ENCODE peak calls at places on chromosomes 4 and X, in six cellular contexts. One of them, this sample, is unnamed.

GRCh38 chr4:70721747-70722146 is at the start of gene RUFY3:
- DNase-seq in left ventricle myocardium inferior: no peak
- DNase-seq in mucosa of descending colon: no peak
- DNase-seq in astrocyte: peak
- DNase-seq in BJ: peak
- DNase-seq in kidney epithelial cell: no peak
- DNase-seq in this sample: peak

GRCh38 chr4:123304151-123305021 is 92.2 kb upstream of the SPRY1 start:
- DNase-seq in left ventricle myocardium inferior: peak
- DNase-seq in mucosa of descending colon: no peak
- DNase-seq in astrocyte: no peak
- DNase-seq in BJ: no peak
- DNase-seq in kidney epithelial cell: no peak
- DNase-seq in this sample: no peak

GRCh38 chrX:25013593-25014365 is 2.0 kb downstream of the ARX start:
- DNase-seq in left ventricle myocardium inferior: no peak
- DNase-seq in mucosa of descending colon: no peak
- DNase-seq in astrocyte: no peak
- DNase-seq in BJ: no peak
- DNase-seq in kidney epithelial cell: no peak
- DNase-seq in this sample: no peak

GRCh38 chr4:107993969-107994368 is 4.3 kb downstream of the HADH start:
- DNase-seq in left ventricle myocardium inferior: no peak
- DNase-seq in mucosa of descending colon: no peak
- DNase-seq in astrocyte: no peak
- DNase-seq in BJ: no peak
- DNase-seq in kidney epithelial cell: no peak
- DNase-seq in this sample: no peak

GRCh38 chr4:84501721-84502267 is 2.7 kb upstream of the NKX6-1 start:
- DNase-seq in left ventricle myocardium inferior: no peak
- DNase-seq in mucosa of descending colon: no peak
- DNase-seq in astrocyte: no peak
- DNase-seq in BJ: no peak
- DNase-seq in kidney epithelial cell: no peak
- DNase-seq in this sample: no peak

GRCh38 chr4:73718375-73719373 is 21.7 kb upstream of the CXCL8 start:
- DNase-seq in left ventricle myocardium inferior: no peak
- DNase-seq in mucosa of descending colon: no peak
- DNase-seq in astrocyte: peak
- DNase-seq in BJ: no peak
- DNase-seq in kidney epithelial cell: no peak
- DNase-seq in this sample: no peak

GRCh38 chr4:181650033-181650825 is 593.0 kb upstream of the TENM3 start:
- DNase-seq in left ventricle myocardium inferior: no peak
- DNase-seq in mucosa of descending colon: no peak
- DNase-seq in astrocyte: peak
- DNase-seq in BJ: no peak
- DNase-seq in kidney epithelial cell: no peak
- DNase-seq in this sample: no peak

GRCh38 chrX:85375333-85375738 is 4.1 kb downstream of the POF1B start:
- DNase-seq in left ventricle myocardium inferior: no peak
- DNase-seq in mucosa of descending colon: no peak
- DNase-seq in astrocyte: no peak
- DNase-seq in BJ: no peak
- DNase-seq in kidney epithelial cell: no peak
- DNase-seq in this sample: no peak

GRCh38 chrX:120253784-120254183 is 3.2 kb downstream of the ZBTB33 start:
- DNase-seq in left ventricle myocardium inferior: no peak
- DNase-seq in mucosa of descending colon: no peak
- DNase-seq in astrocyte: no peak
- DNase-seq in BJ: no peak
- DNase-seq in kidney epithelial cell: no peak
- DNase-seq in this sample: no peak

GRCh38 chrX:103343105-103343504 is 13.1 kb downstream of the TCEAL7 start:
- DNase-seq in left ventricle myocardium inferior: peak
- DNase-seq in mucosa of descending colon: no peak
- DNase-seq in astrocyte: no peak
- DNase-seq in BJ: no peak
- DNase-seq in kidney epithelial cell: no peak
- DNase-seq in this sample: peak

GRCh38 chrX:136789856-136790255 is 9.1 kb upstream of the ARHGEF6 start:
- DNase-seq in left ventricle myocardium inferior: no peak
- DNase-seq in mucosa of descending colon: no peak
- DNase-seq in astrocyte: no peak
- DNase-seq in BJ: no peak
- DNase-seq in kidney epithelial cell: no peak
- DNase-seq in this sample: no peak

GRCh38 chr4:103375278-103375677 is 177.1 kb upstream of the CENPE start:
- DNase-seq in left ventricle myocardium inferior: no peak
- DNase-seq in mucosa of descending colon: no peak
- DNase-seq in astrocyte: peak
- DNase-seq in BJ: no peak
- DNase-seq in kidney epithelial cell: peak
- DNase-seq in this sample: peak

GRCh38 chr4:37685726-37686372 is 327 bp downstream of the RELL1 start:
- DNase-seq in left ventricle myocardium inferior: peak
- DNase-seq in mucosa of descending colon: no peak
- DNase-seq in astrocyte: no peak
- DNase-seq in BJ: no peak
- DNase-seq in kidney epithelial cell: no peak
- DNase-seq in this sample: no peak

GRCh38 chr4:88144866-88145300 is 13.6 kb downstream of the ABCG2 start:
- DNase-seq in left ventricle myocardium inferior: no peak
- DNase-seq in mucosa of descending colon: no peak
- DNase-seq in astrocyte: no peak
- DNase-seq in BJ: no peak
- DNase-seq in kidney epithelial cell: no peak
- DNase-seq in this sample: no peak

DNA sequence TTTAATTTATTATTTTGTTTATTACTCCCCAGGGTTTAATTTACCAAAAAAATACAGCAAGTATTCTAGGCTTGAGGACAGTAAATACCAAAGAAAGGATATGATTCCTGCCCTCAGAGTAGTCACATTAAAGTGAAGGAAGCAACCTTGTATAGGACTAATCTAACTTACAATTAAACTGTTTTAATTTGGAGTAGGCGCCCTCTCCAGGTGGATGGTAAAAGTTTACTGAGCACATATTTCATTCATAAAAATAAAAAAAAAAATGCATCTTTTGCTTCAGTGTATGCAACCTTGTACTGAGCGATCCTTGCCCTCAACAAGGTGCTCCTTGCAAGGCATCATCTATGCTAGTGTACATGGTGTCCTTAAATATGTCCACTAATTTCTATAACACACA is 72.0 kb upstream of the MAGEB16 start:
- DNase-seq in left ventricle myocardium inferior: no peak
- DNase-seq in mucosa of descending colon: no peak
- DNase-seq in astrocyte: no peak
- DNase-seq in BJ: no peak
- DNase-seq in kidney epithelial cell: no peak
- DNase-seq in this sample: peak
- TF ChIP-seq CTCF in left ventricle myocardium inferior: no peak
- TF ChIP-seq CTCF in mucosa of descending colon: no peak
- TF ChIP-seq CTCF in astrocyte: no peak
- TF ChIP-seq CTCF in BJ: no peak
- TF ChIP-seq CTCF in kidney epithelial cell: peak
- TF ChIP-seq CTCF in this sample: peak

DNA sequence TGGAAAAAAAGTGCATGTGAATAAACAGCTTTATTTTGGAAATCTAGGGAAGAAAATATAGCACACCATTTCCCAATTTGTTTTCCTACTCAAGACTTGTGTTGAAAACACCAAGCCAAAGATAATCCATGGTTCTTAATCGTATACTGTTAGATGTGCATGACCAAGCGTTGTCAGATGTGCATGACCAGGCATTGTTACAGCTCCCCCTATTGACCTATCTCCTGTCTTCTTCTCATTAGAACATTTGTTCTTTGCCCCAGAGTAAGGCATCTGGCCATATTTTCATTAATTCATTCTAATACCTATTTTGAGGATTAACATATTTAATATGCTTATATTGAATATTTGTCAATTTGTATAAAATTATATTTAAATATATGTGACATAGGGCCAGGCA is 14.4 kb upstream of the VCX start:
- DNase-seq in left ventricle myocardium inferior: no peak
- DNase-seq in mucosa of descending colon: no peak
- DNase-seq in astrocyte: no peak
- DNase-seq in BJ: no peak
- DNase-seq in kidney epithelial cell: no peak
- DNase-seq in this sample: no peak
- TF ChIP-seq CTCF in left ventricle myocardium inferior: peak
- TF ChIP-seq CTCF in mucosa of descending colon: no peak
- TF ChIP-seq CTCF in astrocyte: no peak
- TF ChIP-seq CTCF in BJ: no peak
- TF ChIP-seq CTCF in kidney epithelial cell: peak
- TF ChIP-seq CTCF in this sample: no peak

GRCh38 chrX:100449696-100450606 is 39.9 kb upstream of the PCDH19 start:
- DNase-seq in left ventricle myocardium inferior: peak
- DNase-seq in mucosa of descending colon: peak
- DNase-seq in astrocyte: no peak
- DNase-seq in BJ: no peak
- DNase-seq in kidney epithelial cell: no peak
- DNase-seq in this sample: no peak
- TF ChIP-seq CTCF in left ventricle myocardium inferior: no peak
- TF ChIP-seq CTCF in mucosa of descending colon: no peak
- TF ChIP-seq CTCF in astrocyte: no peak
- TF ChIP-seq CTCF in BJ: no peak
- TF ChIP-seq CTCF in kidney epithelial cell: no peak
- TF ChIP-seq CTCF in this sample: no peak

GRCh38 chr4:76007089-76007559 is at the start of gene CXCL9:
- DNase-seq in left ventricle myocardium inferior: no peak
- DNase-seq in mucosa of descending colon: no peak
- DNase-seq in astrocyte: no peak
- DNase-seq in BJ: no peak
- DNase-seq in kidney epithelial cell: no peak
- DNase-seq in this sample: no peak
- TF ChIP-seq CTCF in left ventricle myocardium inferior: no peak
- TF ChIP-seq CTCF in mucosa of descending colon: no peak
- TF ChIP-seq CTCF in astrocyte: no peak
- TF ChIP-seq CTCF in BJ: no peak
- TF ChIP-seq CTCF in kidney epithelial cell: no peak
- TF ChIP-seq CTCF in this sample: no peak

GRCh38 chr4:6892190-6892908 is 17.3 kb upstream of the TBC1D14 start:
- DNase-seq in left ventricle myocardium inferior: peak
- DNase-seq in mucosa of descending colon: peak
- DNase-seq in astrocyte: peak
- DNase-seq in BJ: no peak
- DNase-seq in kidney epithelial cell: no peak
- DNase-seq in this sample: peak
- TF ChIP-seq CTCF in left ventricle myocardium inferior: peak
- TF ChIP-seq CTCF in mucosa of descending colon: no peak
- TF ChIP-seq CTCF in astrocyte: no peak
- TF ChIP-seq CTCF in BJ: peak
- TF ChIP-seq CTCF in kidney epithelial cell: no peak
- TF ChIP-seq CTCF in this sample: peak

GRCh38 chr4:1259966-1260365 is 11.0 kb upstream of the CTBP1 start:
- DNase-seq in left ventricle myocardium inferior: no peak
- DNase-seq in mucosa of descending colon: no peak
- DNase-seq in astrocyte: no peak
- DNase-seq in BJ: no peak
- DNase-seq in kidney epithelial cell: no peak
- DNase-seq in this sample: no peak

GRCh38 chr4:1261107-1261928 is 12.4 kb upstream of the CTBP1 start:
- DNase-seq in left ventricle myocardium inferior: no peak
- DNase-seq in mucosa of descending colon: no peak
- DNase-seq in astrocyte: no peak
- DNase-seq in BJ: no peak
- DNase-seq in kidney epithelial cell: no peak
- DNase-seq in this sample: no peak

GRCh38 chr4:1255699-1256098 is 6.8 kb upstream of the CTBP1 start:
- DNase-seq in left ventricle myocardium inferior: no peak
- DNase-seq in mucosa of descending colon: no peak
- DNase-seq in astrocyte: no peak
- DNase-seq in BJ: no peak
- DNase-seq in kidney epithelial cell: no peak
- DNase-seq in this sample: no peak

GRCh38 chr4:1260418-1261106 is 11.6 kb upstream of the CTBP1 start:
- DNase-seq in left ventricle myocardium inferior: no peak
- DNase-seq in mucosa of descending colon: no peak
- DNase-seq in astrocyte: no peak
- DNase-seq in BJ: no peak
- DNase-seq in kidney epithelial cell: no peak
- DNase-seq in this sample: no peak

GRCh38 chr4:1258457-1258856 is 9.5 kb upstream of the CTBP1 start:
- DNase-seq in left ventricle myocardium inferior: no peak
- DNase-seq in mucosa of descending colon: no peak
- DNase-seq in astrocyte: no peak
- DNase-seq in BJ: no peak
- DNase-seq in kidney epithelial cell: no peak
- DNase-seq in this sample: no peak
- TF ChIP-seq CTCF in left ventricle myocardium inferior: no peak
- TF ChIP-seq CTCF in mucosa of descending colon: no peak
- TF ChIP-seq CTCF in astrocyte: no peak
- TF ChIP-seq CTCF in BJ: no peak
- TF ChIP-seq CTCF in kidney epithelial cell: no peak
- TF ChIP-seq CTCF in this sample: peak

DNA sequence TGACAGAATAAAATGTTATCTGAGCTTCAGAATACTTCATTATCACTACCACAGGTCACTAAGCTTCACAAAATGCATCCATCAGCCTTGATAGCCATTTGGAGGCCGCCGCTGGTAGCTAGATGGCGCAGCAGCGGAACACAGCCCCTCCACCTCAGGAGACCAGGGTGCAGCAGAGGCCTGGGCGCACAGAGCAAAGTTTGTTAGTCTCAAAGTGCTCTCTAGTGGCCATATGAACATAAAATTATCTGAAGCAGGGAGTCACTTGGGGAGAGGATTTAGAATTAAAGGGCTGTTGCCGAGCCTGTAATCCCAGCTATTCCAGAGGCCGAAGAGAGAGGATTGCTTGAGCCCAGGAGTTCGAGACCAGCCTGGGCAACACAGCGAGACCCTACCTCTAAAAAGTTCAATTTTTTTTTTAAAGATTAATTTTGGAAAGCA is 8.1 kb upstream of the DCTD start:
- DNase-seq in left ventricle myocardium inferior: peak
- DNase-seq in mucosa of descending colon: peak
- DNase-seq in astrocyte: peak
- DNase-seq in BJ: no peak
- DNase-seq in kidney epithelial cell: peak
- DNase-seq in this sample: peak
- TF ChIP-seq CTCF in left ventricle myocardium inferior: peak
- TF ChIP-seq CTCF in mucosa of descending colon: peak
- TF ChIP-seq CTCF in astrocyte: peak
- TF ChIP-seq CTCF in BJ: peak
- TF ChIP-seq CTCF in kidney epithelial cell: peak
- TF ChIP-seq CTCF in this sample: peak

GRCh38 chr4:164952551-164952950 is 24.9 kb downstream of the TRIM61 start:
- DNase-seq in left ventricle myocardium inferior: no peak
- DNase-seq in mucosa of descending colon: no peak
- DNase-seq in astrocyte: no peak
- DNase-seq in BJ: no peak
- DNase-seq in kidney epithelial cell: no peak
- DNase-seq in this sample: no peak

GRCh38 chr4:164948943-164949342 is 28.5 kb downstream of the TRIM61 start:
- DNase-seq in left ventricle myocardium inferior: no peak
- DNase-seq in mucosa of descending colon: no peak
- DNase-seq in astrocyte: no peak
- DNase-seq in BJ: no peak
- DNase-seq in kidney epithelial cell: no peak
- DNase-seq in this sample: no peak

GRCh38 chr4:164946810-164947209 is 30.6 kb downstream of the TRIM61 start:
- DNase-seq in left ventricle myocardium inferior: no peak
- DNase-seq in mucosa of descending colon: no peak
- DNase-seq in astrocyte: no peak
- DNase-seq in BJ: no peak
- DNase-seq in kidney epithelial cell: no peak
- DNase-seq in this sample: no peak

GRCh38 chr4:164945146-164945545 is 32.3 kb downstream of the TRIM61 start:
- DNase-seq in left ventricle myocardium inferior: no peak
- DNase-seq in mucosa of descending colon: no peak
- DNase-seq in astrocyte: no peak
- DNase-seq in BJ: no peak
- DNase-seq in kidney epithelial cell: no peak
- DNase-seq in this sample: no peak

GRCh38 chr4:164949448-164950118 is 27.9 kb downstream of the TRIM61 start:
- DNase-seq in left ventricle myocardium inferior: no peak
- DNase-seq in mucosa of descending colon: no peak
- DNase-seq in astrocyte: no peak
- DNase-seq in BJ: no peak
- DNase-seq in kidney epithelial cell: no peak
- DNase-seq in this sample: no peak
- TF ChIP-seq CTCF in left ventricle myocardium inferior: no peak
- TF ChIP-seq CTCF in mucosa of descending colon: no peak
- TF ChIP-seq CTCF in astrocyte: no peak
- TF ChIP-seq CTCF in BJ: peak
- TF ChIP-seq CTCF in kidney epithelial cell: peak
- TF ChIP-seq CTCF in this sample: no peak